ENCODE peak calls at places on chromosome 11, in four cellular contexts. E is IMR-90, T is PC-3, M is A549. K is an unnamed sample.
A peak's percentile ranks its signal among the peaks of the same experiment; 100 is the strongest.

GRCh38 chr11:112968988-112969714 is 7.9 kb downstream of the NCAM1 start:
- DNase-seq in M (no peak), E (no peak), T (no peak), K (no peak)

GRCh38 chr11:36460220-36460619 is 49.9 kb downstream of the TRAF6 start:
- DNase-seq in E (no peak), M (no peak), T (no peak), K (no peak)

GRCh38 chr11:65850217-65851082 is 7.5 kb downstream of the CFL1 start:
- DNase-seq in T (no peak), M (no peak), E (no peak), K (no peak)

GRCh38 chr11:7639643-7640025 is 33.7 kb downstream of the CYB5R2 start:
- DNase-seq in T (no peak), E (no peak), M (no peak), K (no peak)

GRCh38 chr11:86162257-86162656 is 82.3 kb upstream of the EED start:
- DNase-seq in E (peak; percentile 93), T (peak; percentile 26), M (no peak), K (no peak)

GRCh38 chr11:132099692-132100091 is 729.3 kb downstream of the NTM start:
- DNase-seq in M (no peak), T (peak; percentile 9), E (no peak), K (peak; percentile 9)

GRCh38 chr11:19378814-19379213 is 138.1 kb upstream of the E2F8 start:
- DNase-seq in M (no peak), E (no peak), T (no peak), K (no peak)

GRCh38 chr11:77147668-77148321 is 19.7 kb downstream of the MYO7A start:
- DNase-seq in E (no peak), T (no peak), M (no peak), K (no peak)

GRCh38 chr11:13868710-13869403 is 93.7 kb upstream of the SPON1 start:
- DNase-seq in E (no peak), M (no peak), T (peak; percentile 86), K (no peak)

GRCh38 chr11:111913997-111914396 is 1.5 kb downstream of the HSPB2 start:
- DNase-seq in M (no peak), T (peak; percentile 33), E (peak; percentile 76), K (no peak)

GRCh38 chr11:66904055-66904454 is 47.2 kb downstream of the LRFN4 start:
- DNase-seq in M (peak; percentile 76), T (peak; percentile 83), E (peak; percentile 23), K (no peak)

GRCh38 chr11:76598426-76598839 is 72.1 kb downstream of the LRRC32 start:
- DNase-seq in T (peak; percentile 59), M (peak; percentile 73), E (peak; percentile 56), K (peak; percentile 87)

GRCh38 chr11:131668867-131669780 is 298.7 kb downstream of the NTM start:
- DNase-seq in T (peak; percentile 54), E (peak; percentile 16), M (peak; percentile 49), K (peak; percentile 56)

GRCh38 chr11:124740277-124740882 is 638 bp downstream of the NRGN start:
- DNase-seq in E (no peak), T (peak; percentile 60), M (peak; percentile 46), K (peak; percentile 64)

GRCh38 chr11:72582206-72583176 is 91.7 kb downstream of the PDE2A start:
- DNase-seq in E (no peak), T (no peak), M (no peak), K (no peak)

GRCh38 chr11:60088364-60088763 is at the start of gene MS4A2:
- DNase-seq in T (no peak), M (no peak), E (no peak), K (no peak)

GRCh38 chr11:46414899-46415298 is 23.3 kb upstream of the CHRM4 start:
- DNase-seq in T (no peak), M (no peak), E (no peak), K (no peak)

GRCh38 chr11:100003985-100004384 is 683.1 kb upstream of the ARHGAP42 start:
- DNase-seq in E (no peak), M (no peak), T (no peak), K (no peak)

GRCh38 chr11:127109796-127110195 is 109.2 kb upstream of the KIRREL3 start:
- DNase-seq in M (no peak), E (no peak), T (no peak), K (no peak)

GRCh38 chr11:77144196-77144853 is 16.3 kb downstream of the MYO7A start:
- DNase-seq in T (no peak), E (no peak), M (no peak), K (no peak)

GRCh38 chr11:41842673-41843072 is 383.2 kb upstream of the LRRC4C start:
- DNase-seq in T (no peak), M (no peak), E (no peak), K (no peak)

GRCh38 chr11:105829084-105829483 is 193.0 kb downstream of the MSANTD4 start:
- DNase-seq in E (no peak), T (no peak), M (no peak), K (peak; percentile 24)

GRCh38 chr11:130457909-130458729 is 9.7 kb downstream of the ADAMTS15 start:
- DNase-seq in T (no peak), M (no peak), E (no peak), K (no peak)

GRCh38 chr11:47060807-47061206 is 115.9 kb downstream of the ARFGAP2 start:
- DNase-seq in E (peak; percentile 48), T (peak; percentile 4), M (no peak), K (no peak)

GRCh38 chr11:61021661-61022212 is 50.3 kb downstream of the CD6 start:
- DNase-seq in E (no peak), M (no peak), T (no peak), K (peak; percentile 60)

GRCh38 chr11:63762662-63763505 is 5.7 kb downstream of the ZFTA start:
- DNase-seq in M (no peak), E (no peak), T (peak; percentile 33), K (no peak)

GRCh38 chr11:72580648-72580950 is 93.6 kb downstream of the PDE2A start:
- DNase-seq in M (no peak), E (no peak), T (no peak), K (no peak)

GRCh38 chr11:81895258-81895657 is 838.4 kb downstream of the FAM181B start:
- DNase-seq in T (no peak), M (no peak), E (no peak), K (no peak)

GRCh38 chr11:11243790-11244469 is 109.1 kb downstream of the CSNK2A3 start:
- DNase-seq in M (peak; percentile 29), T (no peak), E (no peak), K (peak; percentile 87)

GRCh38 chr11:92703431-92703830 is 266.0 kb upstream of the MTNR1B start:
- DNase-seq in M (no peak), E (peak; percentile 35), T (peak; percentile 10), K (no peak)

GRCh38 chr11:77647906-77648305 is 10.3 kb upstream of the CLNS1A start:
- DNase-seq in M (no peak), T (no peak), E (no peak), K (no peak)

GRCh38 chr11:72471005-72471898 is 36.9 kb upstream of the CLPB start:
- DNase-seq in E (peak; percentile 62), M (peak; percentile 66), T (peak; percentile 84), K (peak; percentile 66)

GRCh38 chr11:83801799-83802198 is 515.6 kb upstream of the CCDC90B start:
- DNase-seq in M (no peak), T (peak; percentile 22), E (no peak), K (no peak)

GRCh38 chr11:45100338-45100737 is 46.1 kb upstream of the PRDM11 start:
- DNase-seq in M (peak; percentile 42), E (peak; percentile 46), T (peak; percentile 23), K (no peak)

GRCh38 chr11:77047007-77047927 is 13.1 kb downstream of the B3GNT6 start:
- DNase-seq in M (peak; percentile 69), E (peak; percentile 91), T (peak; percentile 99), K (peak; percentile 94)

GRCh38 chr11:92225563-92226308 is 1.1 kb downstream of the FAT3 start:
- DNase-seq in E (no peak), T (no peak), M (no peak), K (no peak)

DNA sequence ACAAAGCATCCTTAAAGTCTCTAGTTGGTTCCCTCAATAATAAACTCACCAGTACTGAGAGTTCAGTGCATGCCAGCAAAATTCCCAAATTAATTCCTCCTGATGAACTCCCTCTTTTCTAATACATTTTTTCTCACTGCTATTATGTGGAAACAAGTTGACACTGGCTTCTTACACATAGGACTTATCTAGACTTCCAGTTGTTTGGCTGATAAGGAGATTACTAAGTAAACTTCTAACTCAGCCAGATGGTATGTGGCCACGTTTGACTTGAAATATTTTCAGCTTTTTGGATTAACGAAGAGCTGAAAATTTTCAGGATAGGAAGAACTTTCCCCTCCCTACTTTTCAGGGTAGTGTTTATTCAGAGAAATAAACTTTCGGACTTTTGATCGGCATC is 1154.2 kb upstream of the TENM4 start:
- DNase-seq in E (peak; percentile 68), T (peak; percentile 69), M (no peak), K (no peak)
- H3K4me2 ChIP-seq in E (no peak overlapping the region), T (peak overlapping the region; percentile 13), M (no peak overlapping the region), K (no peak overlapping the region)

GRCh38 chr11:119491753-119492455 is 68.9 kb upstream of the THY1 start:
- DNase-seq in T (peak; percentile 36), M (no peak), E (peak; percentile 12), K (no peak)
- TF ChIP-seq CTCF in T (peak; percentile 67), M (no peak), E (peak; percentile 40), K (peak; percentile 43)

DNA sequence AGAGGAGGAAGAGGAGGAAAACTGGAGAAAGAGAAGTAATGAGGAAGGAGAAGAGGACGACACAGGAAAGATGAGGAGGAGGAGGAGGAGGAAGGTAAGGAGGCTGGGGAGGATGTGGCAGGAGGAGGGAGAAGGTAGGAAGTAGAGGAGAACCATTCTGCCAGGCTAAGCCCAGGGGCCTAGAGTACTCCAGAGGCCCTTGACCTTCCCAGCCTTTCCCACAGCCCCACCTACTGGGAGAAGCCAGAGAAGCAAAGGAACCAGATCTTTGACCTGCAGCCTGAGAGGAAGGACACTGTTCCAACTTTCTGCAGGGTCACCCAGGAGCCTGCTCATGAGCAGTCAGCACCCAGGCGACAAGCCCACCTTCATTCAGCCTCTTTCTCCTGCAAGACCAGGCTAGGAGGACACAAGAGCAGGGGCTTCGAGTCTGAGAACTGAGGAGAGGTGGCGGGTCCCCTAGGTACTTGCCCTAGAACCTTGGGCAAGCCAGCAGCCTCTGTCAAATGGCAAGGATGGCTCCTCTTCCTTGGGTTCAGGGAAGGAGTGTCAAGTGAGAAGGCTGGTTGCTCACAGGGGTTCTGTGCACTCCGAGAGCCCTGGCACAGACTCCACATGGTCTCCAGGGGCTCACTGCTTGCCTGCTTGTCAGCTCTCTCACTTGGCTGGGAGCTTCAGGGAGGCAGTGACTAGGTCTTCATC is 27.9 kb upstream of the OAF start:
- DNase-seq in T (peak; percentile 47), E (no peak), M (no peak), K (peak; percentile 4)
- H3K4me2 ChIP-seq in T (no peak overlapping the region), E (no peak overlapping the region), M (no peak overlapping the region), K (no peak overlapping the region)

GRCh38 chr11:123696183-123696582 is 41.8 kb upstream of the SCN3B start:
- DNase-seq in E (no peak), M (no peak), T (no peak), K (no peak)

GRCh38 chr11:123704341-123704740 is 37.1 kb downstream of the ZNF202 start:
- DNase-seq in E (no peak), M (no peak), T (no peak), K (no peak)

GRCh38 chr11:123702137-123702536 is 39.3 kb downstream of the ZNF202 start:
- DNase-seq in E (no peak), T (no peak), M (no peak), K (no peak)

GRCh38 chr11:123700774-123701173 is 40.7 kb downstream of the ZNF202 start:
- DNase-seq in T (no peak), E (no peak), M (no peak), K (no peak)
- TF ChIP-seq CTCF in T (no peak), E (no peak), M (no peak), K (no peak)

GRCh38 chr11:69979632-69980031 is 98.5 kb upstream of the ANO1 start:
- DNase-seq in E (no peak), T (no peak), M (no peak), K (no peak)
- H3K4me2 ChIP-seq in E (no peak overlapping the region), T (no peak overlapping the region), M (no peak overlapping the region), K (no peak overlapping the region)

GRCh38 chr11:97019305-97019704 is 629.5 kb downstream of the JRKL start:
- DNase-seq in E (no peak), T (no peak), M (no peak), K (no peak)
- TF ChIP-seq CTCF in E (no peak), T (no peak), M (no peak), K (no peak)

K was measured in OCI-LY7.